ENCODE peak calls at places on chromosomes 12 and 14, in seven cellular contexts. R is cardiac fibroblast; S is psoas muscle; K is brain microvascular endothelial cell; I is CD8-positive, alpha-beta T cell; N is pancreas; H is HCT116. F is an unnamed sample.

GRCh38 chr12:119615518-119616475 is 22.2 kb downstream of the TMEM233 start:
- DNase-seq in R (peak), S (no peak), K (no peak), I (no peak), N (no peak), H (no peak), F (no peak)

GRCh38 chr12:57278465-57279453 is 27.8 kb upstream of the STAC3 start:
- DNase-seq in R (no peak), S (no peak), K (no peak), I (no peak), N (no peak), H (no peak), F (no peak)

GRCh38 chr14:55389330-55389729 is 22.3 kb downstream of the ATG14 start:
- DNase-seq in R (peak), S (no peak), K (peak), I (no peak), N (no peak), H (no peak), F (no peak)

GRCh38 chr14:22843123-22843925 is 6.9 kb downstream of the MMP14 start:
- DNase-seq in R (no peak), S (no peak), K (no peak), I (no peak), N (no peak), H (no peak), F (no peak)

GRCh38 chr14:33914676-33915516 is 36.0 kb downstream of the EGLN3 start:
- DNase-seq in R (peak), S (no peak), K (peak), I (no peak), N (no peak), H (peak), F (peak)

GRCh38 chr12:20007331-20007730 is 361.0 kb upstream of the PDE3A start:
- DNase-seq in R (peak), S (no peak), K (peak), I (no peak), N (no peak), H (no peak), F (no peak)

GRCh38 chr12:115398311-115398781 is 714.4 kb upstream of the TBX3 start:
- DNase-seq in R (peak), S (no peak), K (no peak), I (no peak), N (no peak), H (no peak), F (no peak)

GRCh38 chr14:79597561-79597960 is 613.7 kb downstream of the DIO2 start:
- DNase-seq in R (peak), S (no peak), K (no peak), I (no peak), N (no peak), H (no peak), F (no peak)

GRCh38 chr14:34926552-34926951 is 51.4 kb upstream of the BAZ1A start:
- DNase-seq in R (peak), S (no peak), K (no peak), I (no peak), N (no peak), H (no peak), F (no peak)

GRCh38 chr14:24673534-24674203 is 39.7 kb upstream of the GZMB start:
- DNase-seq in R (no peak), S (no peak), K (no peak), I (peak), N (no peak), H (no peak), F (no peak)

GRCh38 chr12:34625116-34625515 is 602.8 kb downstream of the ALG10 start:
- DNase-seq in R (peak), S (no peak), K (peak), I (no peak), N (no peak), H (peak), F (no peak)

GRCh38 chr12:70985850-70986249 is 65.3 kb upstream of the PTPRR start:
- DNase-seq in R (peak), S (no peak), K (no peak), I (no peak), N (no peak), H (no peak), F (no peak)

GRCh38 chr14:77615231-77616132 is 955 bp downstream of the SPTLC2 start:
- DNase-seq in R (peak), S (no peak), K (no peak), I (no peak), N (no peak), H (no peak), F (no peak)

GRCh38 chr14:67360469-67361206 is 510 bp downstream of the EIF2S1 start:
- DNase-seq in R (no peak), S (no peak), K (no peak), I (no peak), N (no peak), H (no peak), F (no peak)

GRCh38 chr12:27018071-27018470 is 3.9 kb upstream of the TM7SF3 start:
- DNase-seq in R (no peak), S (no peak), K (no peak), I (no peak), N (no peak), H (no peak), F (no peak)

GRCh38 chr12:104741072-104741471 is 217.0 kb downstream of the SLC41A2 start:
- DNase-seq in R (no peak), S (no peak), K (no peak), I (no peak), N (no peak), H (no peak), F (no peak)

GRCh38 chr12:104738841-104739642 is 219.0 kb downstream of the SLC41A2 start:
- DNase-seq in R (no peak), S (no peak), K (no peak), I (no peak), N (no peak), H (no peak), F (no peak)

GRCh38 chr12:104742551-104742961 is 215.5 kb downstream of the SLC41A2 start:
- DNase-seq in R (no peak), S (no peak), K (no peak), I (no peak), N (no peak), H (no peak), F (no peak)

GRCh38 chr12:104741497-104742367 is 216.4 kb downstream of the SLC41A2 start:
- DNase-seq in R (peak), S (no peak), K (no peak), I (no peak), N (no peak), H (no peak), F (peak)

DNA sequence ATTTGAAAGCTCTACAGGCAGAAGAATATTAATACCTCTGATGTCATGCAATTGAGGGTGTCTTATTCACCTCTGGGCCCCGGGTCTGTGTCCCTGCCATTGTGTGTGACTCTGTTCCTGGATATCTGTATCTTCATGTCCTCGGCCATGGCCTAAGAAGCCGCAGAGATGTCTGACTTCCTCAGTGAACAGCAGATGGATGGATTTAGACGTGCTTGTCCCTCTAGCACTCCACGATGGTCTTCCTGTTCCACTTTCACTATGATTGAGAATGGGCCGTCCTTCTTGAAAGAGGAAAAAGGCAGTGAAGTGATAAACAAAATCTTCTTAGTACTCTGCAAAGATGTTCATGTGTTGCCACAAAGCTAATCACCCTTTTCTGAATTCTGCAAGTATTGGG is 217.4 kb downstream of the SLC41A2 start:
- DNase-seq in R (no peak), S (no peak), K (no peak), I (no peak), N (no peak), H (no peak), F (no peak)
- H3K4me3 ChIP-seq in R (no peak), S (no peak), K (no peak), I (no peak), N (no peak), H (no peak), F (no peak)

GRCh38 chr12:40534828-40535227 is 157.4 kb upstream of the CNTN1 start:
- DNase-seq in R (no peak), S (no peak), K (no peak), I (no peak), N (no peak), H (no peak), F (no peak)
- TF ChIP-seq CTCF in R (no peak), S (no peak), K (no peak), I (no peak), N (no peak), H (no peak), F (no peak)

DNA sequence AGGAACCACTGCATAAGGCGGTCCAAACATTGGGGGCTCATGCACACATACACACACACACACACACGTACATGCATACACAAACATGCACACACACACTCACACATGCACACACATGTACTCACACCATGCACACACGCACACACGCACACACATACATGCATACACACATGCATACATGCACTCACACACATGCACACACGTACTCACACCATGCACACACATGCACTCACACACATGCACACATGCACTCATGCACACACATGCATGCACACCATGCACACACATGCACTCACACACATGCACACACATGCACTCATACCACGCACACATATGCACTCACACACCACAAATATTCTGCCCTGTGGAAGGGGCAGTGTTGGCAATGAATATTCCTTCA is 22.1 kb downstream of the OAS2 start:
- DNase-seq in R (no peak), S (no peak), K (no peak), I (no peak), N (no peak), H (no peak), F (no peak)
- H3K4me3 ChIP-seq in R (no peak), S (no peak), K (no peak), I (no peak), N (no peak), H (no peak), F (no peak)

GRCh38 chr14:57182760-57183503 is 85.8 kb downstream of the EXOC5 start:
- DNase-seq in R (peak), S (no peak), K (no peak), I (no peak), N (no peak), H (peak), F (no peak)
- TF ChIP-seq CTCF in R (peak), S (no peak), K (peak), I (no peak), N (no peak), H (peak), F (peak)

GRCh38 chr12:1552978-1553471 is 41.4 kb downstream of the FBXL14 start:
- DNase-seq in R (no peak), S (no peak), K (no peak), I (no peak), N (no peak), H (no peak), F (no peak)

GRCh38 chr12:1552171-1552570 is 42.2 kb downstream of the FBXL14 start:
- DNase-seq in R (peak), S (no peak), K (no peak), I (no peak), N (no peak), H (no peak), F (no peak)

GRCh38 chr12:1553546-1553945 is 40.8 kb downstream of the FBXL14 start:
- DNase-seq in R (no peak), S (no peak), K (no peak), I (no peak), N (no peak), H (no peak), F (no peak)

GRCh38 chr12:1551496-1551895 is 42.9 kb downstream of the FBXL14 start:
- DNase-seq in R (no peak), S (no peak), K (no peak), I (no peak), N (no peak), H (no peak), F (no peak)

GRCh38 chr12:1553987-1554982 is 40.1 kb downstream of the FBXL14 start:
- DNase-seq in R (no peak), S (no peak), K (no peak), I (no peak), N (no peak), H (no peak), F (no peak)
- H3K4me3 ChIP-seq in R (no peak), S (no peak), K (no peak), I (no peak), N (no peak), H (no peak), F (no peak)

GRCh38 chr12:3896851-3897351 is 23.7 kb upstream of the PARP11 start:
- DNase-seq in R (peak), S (no peak), K (no peak), I (no peak), N (no peak), H (no peak), F (no peak)

GRCh38 chr12:3898751-3899150 is 25.6 kb upstream of the PARP11 start:
- DNase-seq in R (no peak), S (no peak), K (no peak), I (no peak), N (no peak), H (no peak), F (no peak)

GRCh38 chr12:3904999-3905398 is 31.8 kb upstream of the PARP11 start:
- DNase-seq in R (no peak), S (no peak), K (no peak), I (no peak), N (no peak), H (no peak), F (no peak)

GRCh38 chr12:3897400-3897910 is 24.3 kb upstream of the PARP11 start:
- DNase-seq in R (no peak), S (no peak), K (no peak), I (no peak), N (no peak), H (no peak), F (no peak)

DNA sequence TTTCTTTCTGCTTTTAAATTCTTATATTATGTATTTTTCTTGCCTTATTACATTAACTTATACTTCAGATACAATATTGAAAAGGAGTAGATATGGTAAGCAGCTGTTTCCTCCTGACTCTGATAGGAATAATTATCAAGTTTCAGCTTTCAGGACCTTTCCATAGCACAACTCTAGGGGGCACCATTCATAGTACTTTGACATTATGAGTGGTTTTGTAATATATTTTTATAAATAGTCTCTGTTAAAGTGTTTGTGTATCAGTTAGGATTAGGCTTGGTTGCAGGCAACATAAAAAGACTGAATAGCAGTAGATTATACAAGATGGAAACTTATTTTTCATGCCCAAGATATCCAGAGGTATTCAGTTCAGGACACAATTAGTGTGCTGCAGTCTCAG is 27.9 kb upstream of the PARP11 start:
- DNase-seq in R (no peak), S (no peak), K (no peak), I (no peak), N (no peak), H (no peak), F (no peak)
- TF ChIP-seq CTCF in R (no peak), S (no peak), K (no peak), I (no peak), N (no peak), H (peak), F (no peak)

GRCh38 chr12:116880817-116881324 is 370 bp downstream of the HRK start:
- DNase-seq in R (no peak), S (no peak), K (no peak), I (peak), N (peak), H (no peak), F (no peak)
- H3K4me3 ChIP-seq in R (peak), S (peak), K (no peak), I (peak), N (peak), H (peak), F (peak)

GRCh38 chr12:67810166-67810565 is 161.6 kb downstream of the DYRK2 start:
- DNase-seq in R (no peak), S (no peak), K (no peak), I (no peak), N (no peak), H (no peak), F (no peak)
- TF ChIP-seq CTCF in R (no peak), S (no peak), K (no peak), I (no peak), N (no peak), H (no peak), F (no peak)

GRCh38 chr12:80709811-80710726 is 2.6 kb downstream of the MYF6 start:
- DNase-seq in R (peak), S (no peak), K (no peak), I (no peak), N (no peak), H (peak), F (no peak)
- H3K4me3 ChIP-seq in R (no peak), S (peak), K (no peak), I (no peak), N (no peak), H (no peak), F (no peak)

GRCh38 chr14:36221097-36221496 is 44.6 kb upstream of the PTCSC3 start:
- DNase-seq in R (no peak), S (no peak), K (no peak), I (no peak), N (no peak), H (no peak), F (no peak)
- TF ChIP-seq CTCF in R (no peak), S (no peak), K (no peak), I (no peak), N (no peak), H (no peak), F (no peak)

F was measured in kidney epithelial cell.